ENCODE peak calls at places on chromosome 2, in six cellular contexts. K, M, P, E, I and D are unnamed samples.

GRCh38 chr2:6506311-6507258 is 359.1 kb downstream of the CMPK2 start:
- DNase-seq in E (no peak), M (no peak), K (no peak), I (no peak), P (no peak), D (no peak)

GRCh38 chr2:20524412-20525040 is 77.7 kb downstream of the RHOB start:
- DNase-seq in P (no peak), K (no peak), E (no peak), I (peak), M (no peak), D (no peak)

GRCh38 chr2:127410871-127411396 is 7.3 kb upstream of the PROC start:
- DNase-seq in E (no peak), P (no peak), I (no peak), K (no peak), M (peak), D (no peak)

GRCh38 chr2:33160217-33160616 is 213.5 kb downstream of the LTBP1 start:
- DNase-seq in M (no peak), P (no peak), E (no peak), K (no peak), I (no peak), D (no peak)

GRCh38 chr2:169452080-169452479 is 27.2 kb upstream of the BBS5 start:
- DNase-seq in E (no peak), I (peak), M (peak), P (no peak), K (no peak), D (no peak)

GRCh38 chr2:217685255-217685605 is 317.6 kb downstream of the TNS1 start:
- DNase-seq in K (no peak), E (no peak), I (no peak), M (peak), P (no peak), D (no peak)

GRCh38 chr2:37654419-37654818 is 17.0 kb downstream of the CDC42EP3 start:
- DNase-seq in I (no peak), K (no peak), P (no peak), E (no peak), M (no peak), D (no peak)

GRCh38 chr2:241507430-241508239 is 749 bp downstream of the STK25 start:
- DNase-seq in I (peak), P (peak), M (peak), K (no peak), E (peak), D (peak)

GRCh38 chr2:15117409-15118030 is 443.6 kb downstream of the NBAS start:
- DNase-seq in K (no peak), M (no peak), E (no peak), I (no peak), P (no peak), D (no peak)

GRCh38 chr2:202038471-202039277 is 5.0 kb downstream of the FZD7 start:
- DNase-seq in I (peak), P (no peak), E (no peak), K (no peak), M (no peak), D (no peak)

GRCh38 chr2:200430017-200430416 is 79.9 kb downstream of the KCTD18 start:
- DNase-seq in K (no peak), M (no peak), P (no peak), E (no peak), I (no peak), D (no peak)

GRCh38 chr2:53422979-53423378 is 344.6 kb upstream of the CHAC2 start:
- DNase-seq in K (no peak), M (peak), I (no peak), P (peak), E (peak), D (no peak)

GRCh38 chr2:177970670-177971454 is 101.7 kb downstream of the PDE11A start:
- DNase-seq in I (no peak), K (no peak), M (peak), E (no peak), P (no peak), D (no peak)

GRCh38 chr2:85215074-85216050 is 82.2 kb downstream of the TCF7L1 start:
- DNase-seq in M (peak), K (no peak), E (no peak), P (no peak), I (no peak), D (no peak)

GRCh38 chr2:190974629-190975361 is 39.2 kb downstream of the STAT1 start:
- DNase-seq in K (no peak), M (no peak), I (no peak), E (no peak), P (no peak), D (no peak)

GRCh38 chr2:188519133-188519532 is 227.5 kb downstream of the GULP1 start:
- DNase-seq in K (no peak), P (no peak), I (no peak), M (no peak), E (no peak), D (no peak)

GRCh38 chr2:232502901-232503791 is 15.5 kb upstream of the ECEL1 start:
- DNase-seq in E (no peak), M (no peak), P (peak), K (no peak), I (peak), D (no peak)

GRCh38 chr2:119490653-119491195 is 33.6 kb downstream of the SCTR start:
- DNase-seq in M (no peak), I (no peak), K (no peak), P (no peak), E (no peak), D (no peak)

GRCh38 chr2:178924817-178925216 is 117.6 kb upstream of the TTN start:
- DNase-seq in K (no peak), I (no peak), M (no peak), E (no peak), P (no peak), D (no peak)

GRCh38 chr2:196291418-196291817 is 120.0 kb upstream of the STK17B start:
- DNase-seq in E (no peak), K (no peak), M (no peak), I (no peak), P (no peak), D (no peak)

GRCh38 chr2:196295005-196295404 is 123.6 kb upstream of the STK17B start:
- DNase-seq in K (no peak), I (no peak), E (no peak), M (no peak), P (no peak), D (no peak)

GRCh38 chr2:196291873-196292800 is 120.8 kb upstream of the STK17B start:
- DNase-seq in P (no peak), E (no peak), K (no peak), I (no peak), M (peak), D (no peak)

GRCh38 chr2:196294510-196294909 is 123.1 kb upstream of the STK17B start:
- DNase-seq in K (no peak), M (no peak), E (no peak), I (no peak), P (no peak), D (no peak)

DNA sequence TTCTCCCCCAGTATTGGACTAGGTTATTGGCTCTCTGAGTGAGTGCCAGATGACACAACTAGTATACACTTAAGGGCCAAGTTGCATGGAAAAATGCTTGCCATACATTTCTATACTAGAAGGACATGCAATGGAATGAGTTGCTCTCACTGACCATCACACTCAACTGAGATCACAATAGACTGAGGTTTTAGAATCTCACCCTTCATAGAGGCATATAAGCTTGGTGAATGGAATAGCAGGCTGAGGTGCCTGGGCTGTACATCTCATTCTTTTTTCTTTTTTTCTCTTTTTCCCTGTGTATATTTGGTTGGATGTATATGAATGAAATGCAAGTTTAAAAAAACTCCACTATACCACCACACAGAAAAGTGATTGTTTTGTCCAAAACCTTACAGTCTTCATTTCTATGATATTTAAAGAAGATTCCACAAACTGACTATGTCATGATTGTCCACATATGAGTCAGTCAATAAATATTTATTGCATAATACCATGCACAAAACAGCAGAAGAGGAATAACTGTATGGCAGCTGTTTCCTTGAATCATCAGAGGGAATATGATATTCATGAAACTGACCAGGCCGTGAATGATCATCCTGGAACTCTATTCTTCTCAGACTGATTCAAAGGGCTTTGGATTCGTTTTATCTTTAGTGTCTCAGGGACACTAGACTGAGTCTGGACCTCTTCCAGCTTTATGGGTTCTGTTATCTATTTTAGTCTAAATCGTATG is 122.5 kb upstream of the STK17B start:
- DNase-seq in K (no peak), I (no peak), M (no peak), P (no peak), E (no peak), D (no peak)
- TF ChIP-seq POLR2AphosphoS5 in K (no peak), I (no peak), M (no peak), P (no peak), E (no peak), D (no peak)

GRCh38 chr2:227657204-227657845 is 9.3 kb upstream of the SCYGR5 start:
- DNase-seq in I (no peak), K (no peak), P (no peak), M (no peak), E (no peak), D (no peak)
- TF ChIP-seq TAF1 in I (no peak), K (no peak), P (no peak), M (no peak), E (no peak), D (no peak)

GRCh38 chr2:158239271-158239670 is 137.6 kb downstream of the UPP2 start:
- DNase-seq in K (no peak), M (no peak), I (no peak), E (no peak), P (no peak), D (no peak)

DNA sequence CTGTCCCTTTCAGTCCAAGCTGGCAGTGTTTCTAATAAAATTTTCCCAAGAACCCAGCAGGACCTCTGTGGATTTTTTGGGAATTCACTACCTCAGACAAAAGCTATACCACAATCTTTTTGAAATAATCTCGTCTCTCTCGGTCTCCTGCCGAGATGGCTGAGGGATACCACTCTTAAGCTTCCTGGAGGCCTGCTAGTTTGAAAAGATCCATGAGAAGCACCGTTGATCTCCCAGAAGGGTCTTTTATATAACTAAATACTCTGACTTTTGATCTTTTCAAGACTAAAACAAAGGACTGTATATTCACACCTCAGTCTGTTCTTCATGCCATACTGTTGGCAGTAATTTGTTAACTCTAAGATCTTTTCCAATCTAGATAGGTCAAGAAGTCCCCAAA is 141.7 kb downstream of the UPP2 start:
- DNase-seq in E (no peak), I (no peak), M (no peak), P (no peak), K (no peak), D (no peak)
- TF ChIP-seq POLR2A in E (no peak), I (no peak), M (no peak), P (no peak), K (no peak), D (no peak)

DNA sequence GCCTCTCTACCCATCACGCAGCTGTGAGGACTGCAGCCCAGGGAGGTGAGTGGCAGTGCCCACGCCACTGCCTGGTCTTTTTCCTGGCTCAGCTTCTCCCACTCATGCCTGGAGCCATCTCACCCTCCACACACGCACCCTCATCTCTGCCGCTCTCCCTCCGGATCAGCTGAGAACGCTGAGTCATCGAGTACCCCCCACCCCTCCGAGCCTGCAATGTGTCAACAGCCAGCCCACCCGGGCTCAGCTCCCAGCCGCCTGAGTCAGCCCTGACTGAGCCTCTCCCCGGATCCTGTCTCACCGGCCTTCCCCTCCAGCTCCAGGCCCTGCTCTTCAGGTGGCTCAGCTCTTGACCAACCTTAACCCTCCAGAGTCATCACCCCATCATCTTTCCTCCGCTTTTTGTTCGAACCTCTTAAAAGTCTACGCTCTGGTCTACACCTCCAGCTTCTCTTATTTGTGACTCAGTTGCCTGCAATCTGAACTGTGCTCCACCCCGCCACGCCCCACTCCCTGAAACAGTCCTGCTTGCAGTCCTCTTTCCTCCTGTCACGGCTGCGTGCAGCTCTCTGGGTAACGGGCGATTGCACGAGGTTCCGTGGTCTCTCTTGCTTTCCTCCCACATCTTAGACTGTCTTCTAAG is 94.4 kb upstream of the ASAP2 start:
- DNase-seq in K (no peak), P (no peak), E (no peak), M (no peak), I (peak), D (no peak)
- TF ChIP-seq POLR2AphosphoS5 in K (no peak), P (no peak), E (no peak), M (no peak), I (no peak), D (no peak)